ENCODE peak calls at places on chromosomes 6 and 20, in six cellular contexts. A is brain microvascular endothelial cell, E is transverse colon, G is A549, U is kidney, Q is fibroblast of pulmonary artery. O is an unnamed sample.

GRCh38 chr20:8095648-8096572 is 36.2 kb upstream of the PLCB1 start:
- DNase-seq in A (peak; percentile 49), G (no peak), E (no peak), U (no peak), Q (peak; percentile 68), O (peak; percentile 72)

GRCh38 chr6:142407685-142408273 is 106.0 kb downstream of the ADGRG6 start:
- DNase-seq in G (no peak), U (no peak), E (no peak), A (no peak), Q (no peak), O (no peak)

GRCh38 chr6:116278853-116279231 is 888 bp downstream of the TSPYL1 start:
- DNase-seq in G (peak; percentile 12), A (no peak), U (peak; percentile 80), Q (peak; percentile 67), E (no peak), O (no peak)

GRCh38 chr20:44218441-44218840 is 7.9 kb upstream of the OSER1 start:
- DNase-seq in U (no peak), Q (no peak), E (no peak), A (no peak), G (no peak), O (no peak)

GRCh38 chr20:63230800-63231268 is 4.9 kb upstream of the BIRC7 start:
- DNase-seq in E (peak; percentile 32), U (peak; percentile 81), Q (peak; percentile 73), G (peak; percentile 56), A (peak; percentile 65), O (peak; percentile 61)

GRCh38 chr6:42694586-42694985 is 27.8 kb downstream of the PRPH2 start:
- DNase-seq in G (no peak), A (peak; percentile 49), E (no peak), U (no peak), Q (peak; percentile 81), O (peak; percentile 74)

GRCh38 chr6:107633680-107634141 is 143.8 kb downstream of the SOBP start:
- DNase-seq in U (peak; percentile 68), G (no peak), Q (no peak), A (no peak), E (no peak), O (no peak)

GRCh38 chr20:52154575-52154974 is 37.0 kb downstream of the ZFP64 start:
- DNase-seq in G (no peak), E (no peak), U (no peak), A (no peak), Q (no peak), O (no peak)

GRCh38 chr6:30965140-30965601 is 18.3 kb upstream of the MUC21 start:
- DNase-seq in U (no peak), A (no peak), E (no peak), G (no peak), Q (no peak), O (no peak)

GRCh38 chr6:74606488-74607135 is 599.2 kb downstream of the COL12A1 start:
- DNase-seq in U (no peak), E (no peak), G (peak; percentile 59), A (peak; percentile 93), Q (peak; percentile 97), O (peak; percentile 95)

GRCh38 chr6:46419576-46420002 is 71.7 kb downstream of the RCAN2 start:
- DNase-seq in A (peak; percentile 71), Q (peak; percentile 79), E (peak; percentile 60), G (peak; percentile 49), U (no peak), O (peak; percentile 56)

GRCh38 chr6:56144538-56145324 is 102.6 kb downstream of the COL21A1 start:
- DNase-seq in G (no peak), Q (peak; percentile 24), E (no peak), A (peak; percentile 53), U (no peak), O (peak; percentile 94)

GRCh38 chr20:44247676-44248419 is 740 bp downstream of the GDAP1L1 start:
- DNase-seq in U (no peak), E (no peak), G (peak; percentile 35), A (peak; percentile 7), Q (peak; percentile 32), O (peak; percentile 6)

GRCh38 chr6:97438011-97438671 is 155.1 kb upstream of the MMS22L start:
- DNase-seq in U (no peak), A (no peak), Q (no peak), G (no peak), E (no peak), O (no peak)

GRCh38 chr20:33914871-33915270 is 78.8 kb upstream of the RALY start:
- DNase-seq in G (peak; percentile 24), E (no peak), A (peak; percentile 88), U (no peak), Q (peak; percentile 66), O (peak; percentile 60)

GRCh38 chr20:49797292-49797628 is 15.4 kb upstream of the SLC9A8 start:
- DNase-seq in G (no peak), Q (no peak), E (no peak), U (no peak), A (no peak), O (no peak)

GRCh38 chr6:168239374-168239773 is 80.2 kb downstream of the DACT2 start:
- DNase-seq in U (no peak), A (no peak), G (no peak), Q (no peak), E (no peak), O (no peak)

GRCh38 chr6:11381801-11382513 is 149.5 kb upstream of the NEDD9 start:
- DNase-seq in U (peak; percentile 68), E (peak; percentile 62), Q (no peak), A (no peak), G (no peak), O (no peak)

GRCh38 chr6:135260612-135261011 is 79.5 kb downstream of the MYB start:
- DNase-seq in U (no peak), G (no peak), Q (no peak), E (no peak), A (no peak), O (no peak)

GRCh38 chr6:66496659-66497058 is 789.6 kb upstream of the EYS start:
- DNase-seq in G (peak; percentile 28), A (no peak), U (no peak), Q (peak; percentile 10), E (no peak), O (peak; percentile 15)
- TF ChIP-seq CTCF in G (no peak), A (peak; percentile 45), U (no peak), Q (peak; percentile 25), E (no peak), O (no peak)

DNA sequence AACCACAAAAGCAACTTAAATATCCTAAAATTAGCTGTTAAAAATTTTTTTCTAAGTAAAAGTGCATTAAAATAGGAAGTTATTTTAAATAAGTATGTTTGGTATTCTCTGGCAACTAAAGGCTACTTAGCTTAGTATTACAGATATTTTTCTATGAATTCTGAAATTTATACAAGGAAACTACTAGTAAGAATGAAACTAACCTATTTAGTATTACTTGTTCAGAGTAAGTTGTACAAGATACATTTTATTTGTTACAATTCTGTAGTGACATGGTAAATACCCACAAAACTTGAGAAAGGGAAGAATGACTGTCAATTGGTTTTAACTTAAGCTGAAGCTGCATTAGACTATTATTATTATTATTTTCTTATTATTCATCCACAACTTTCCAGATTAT is 6.5 kb downstream of the PHIP start:
- DNase-seq in G (no peak), E (no peak), Q (no peak), U (no peak), A (no peak), O (no peak)
- H3K4me3 ChIP-seq in G (no peak overlapping the region), E (no peak overlapping the region), Q (no peak overlapping the region), U (no peak overlapping the region), A (no peak overlapping the region), O (no peak overlapping the region)

DNA sequence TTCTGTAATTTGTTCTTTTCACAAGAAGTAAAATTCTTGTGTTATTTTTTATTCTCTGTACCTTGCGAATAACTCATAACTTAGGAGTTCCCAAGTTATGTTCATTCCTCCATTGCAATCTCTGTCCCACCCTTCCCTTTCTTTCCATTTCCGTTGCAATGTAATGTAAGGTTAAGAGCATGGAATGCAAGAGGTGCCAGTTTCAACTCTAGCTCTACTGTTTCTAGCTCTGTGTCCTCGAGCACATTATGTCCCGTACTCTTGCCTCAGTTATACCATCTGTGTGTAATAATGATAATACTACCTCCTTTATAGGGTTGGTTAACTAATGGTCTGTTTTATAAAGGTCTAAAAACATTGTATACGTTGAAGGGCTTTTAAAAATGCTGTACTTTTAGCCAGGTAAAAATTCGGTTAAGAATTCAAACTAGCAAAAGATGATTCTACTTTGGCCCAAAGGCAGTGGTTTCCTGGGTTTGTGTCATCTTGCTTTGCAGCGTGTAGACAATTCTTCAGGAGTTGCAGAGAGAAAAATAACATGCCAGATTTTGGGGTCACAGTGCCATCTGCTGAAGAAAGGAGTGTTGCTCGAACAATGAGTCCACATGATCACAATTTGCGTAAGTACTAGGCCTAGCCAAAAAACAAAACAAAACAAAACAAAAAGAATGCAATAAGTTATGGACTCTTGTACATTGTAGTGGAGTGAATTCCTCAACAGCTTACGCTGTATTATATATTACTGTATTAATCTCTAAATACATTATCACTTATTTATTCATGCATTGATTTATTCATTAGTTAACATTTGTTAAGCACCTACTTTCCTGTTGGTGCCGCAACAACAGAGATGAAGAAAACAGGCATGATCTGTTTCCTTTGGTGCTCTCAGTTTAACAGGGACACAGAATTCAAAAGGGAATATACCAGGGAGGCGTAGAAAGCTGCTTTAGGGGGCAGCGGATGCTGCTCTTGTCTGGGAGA is 10.0 kb upstream of the PFDN4 start:
- DNase-seq in G (peak; percentile 89), U (no peak), Q (peak; percentile 80), E (no peak), A (peak; percentile 46), O (peak; percentile 87)
- TF ChIP-seq CTCF in G (peak; percentile 90), U (peak; percentile 47), Q (peak; percentile 44), E (no peak), A (peak; percentile 63), O (peak; percentile 51)

GRCh38 chr6:13760307-13760706 is 48.7 kb upstream of the RANBP9 start:
- DNase-seq in G (no peak), Q (no peak), E (no peak), U (no peak), A (no peak), O (peak; percentile 20)

GRCh38 chr6:13763740-13764381 is 50.5 kb downstream of the MCUR1 start:
- DNase-seq in G (no peak), U (no peak), A (no peak), Q (no peak), E (no peak), O (no peak)

GRCh38 chr6:13760948-13761347 is 49.3 kb upstream of the RANBP9 start:
- DNase-seq in Q (peak; percentile 89), E (no peak), U (no peak), A (no peak), G (no peak), O (peak; percentile 86)

GRCh38 chr6:13762648-13763441 is 51.2 kb upstream of the RANBP9 start:
- DNase-seq in U (no peak), Q (peak; percentile 88), G (no peak), A (peak; percentile 58), E (peak; percentile 42), O (peak; percentile 86)

GRCh38 chr6:13761361-13762036 is 49.9 kb upstream of the RANBP9 start:
- DNase-seq in A (no peak), Q (peak; percentile 49), E (no peak), G (no peak), U (no peak), O (no peak)
- H3K4me3 ChIP-seq in A (no peak overlapping the region), Q (no peak overlapping the region), E (no peak overlapping the region), G (no peak overlapping the region), U (no peak overlapping the region), O (no peak overlapping the region)

O was measured in foreskin fibroblast.